ENCODE peak calls at places on chromosomes 6 and 20, in six cellular contexts. One of them, this sample, is unnamed.

GRCh38 chr20:63350597-63351379 is 10.4 kb downstream of the CHRNA4 start:
- DNase-seq in GM23248: no peak
- DNase-seq in NCI-H510A treated with DMSO at 0.1 percent for 48 hours: no peak
- DNase-seq in NCI-H1417: no peak
- DNase-seq in IMR-90: no peak
- DNase-seq in T-helper 2 cell: no peak
- DNase-seq in this sample: no peak

GRCh38 chr6:131061041-131061770 is 1.8 kb downstream of the EPB41L2 start:
- DNase-seq in GM23248: peak
- DNase-seq in IMR-90: peak
- DNase-seq in NCI-H510A treated with DMSO at 0.1 percent for 48 hours: no peak
- DNase-seq in NCI-H1417: no peak
- DNase-seq in T-helper 2 cell: no peak
- DNase-seq in this sample: no peak

GRCh38 chr6:31070711-31071197 is 41.6 kb downstream of the C6orf15 start:
- DNase-seq in NCI-H510A treated with DMSO at 0.1 percent for 48 hours: no peak
- DNase-seq in IMR-90: peak
- DNase-seq in NCI-H1417: peak
- DNase-seq in GM23248: peak
- DNase-seq in T-helper 2 cell: no peak
- DNase-seq in this sample: peak

GRCh38 chr6:139595183-139595582 is 220.7 kb upstream of the CITED2 start:
- DNase-seq in T-helper 2 cell: no peak
- DNase-seq in GM23248: peak
- DNase-seq in IMR-90: peak
- DNase-seq in NCI-H510A treated with DMSO at 0.1 percent for 48 hours: no peak
- DNase-seq in NCI-H1417: peak
- DNase-seq in this sample: no peak

GRCh38 chr6:44538131-44538835 is 150.8 kb downstream of the CDC5L start:
- DNase-seq in GM23248: no peak
- DNase-seq in T-helper 2 cell: no peak
- DNase-seq in NCI-H510A treated with DMSO at 0.1 percent for 48 hours: no peak
- DNase-seq in IMR-90: no peak
- DNase-seq in NCI-H1417: no peak
- DNase-seq in this sample: no peak

GRCh38 chr6:115091461-115091860 is 748.6 kb upstream of the HS3ST5 start:
- DNase-seq in NCI-H510A treated with DMSO at 0.1 percent for 48 hours: no peak
- DNase-seq in NCI-H1417: no peak
- DNase-seq in IMR-90: no peak
- DNase-seq in T-helper 2 cell: no peak
- DNase-seq in GM23248: no peak
- DNase-seq in this sample: no peak

GRCh38 chr6:2919886-2920285 is 16.8 kb upstream of the SERPINB9 start:
- DNase-seq in GM23248: no peak
- DNase-seq in NCI-H1417: no peak
- DNase-seq in NCI-H510A treated with DMSO at 0.1 percent for 48 hours: no peak
- DNase-seq in T-helper 2 cell: no peak
- DNase-seq in IMR-90: no peak
- DNase-seq in this sample: no peak

GRCh38 chr20:7622399-7622961 is 317.8 kb downstream of the HAO1 start:
- DNase-seq in GM23248: no peak
- DNase-seq in T-helper 2 cell: no peak
- DNase-seq in IMR-90: no peak
- DNase-seq in NCI-H510A treated with DMSO at 0.1 percent for 48 hours: no peak
- DNase-seq in NCI-H1417: no peak
- DNase-seq in this sample: no peak

GRCh38 chr6:158060447-158061360 is 79.0 kb downstream of the SYNJ2 start:
- DNase-seq in IMR-90: peak
- DNase-seq in T-helper 2 cell: no peak
- DNase-seq in GM23248: peak
- DNase-seq in NCI-H1417: peak
- DNase-seq in NCI-H510A treated with DMSO at 0.1 percent for 48 hours: peak
- DNase-seq in this sample: no peak

GRCh38 chr6:29568021-29568420 is 8.5 kb upstream of the UBD start:
- DNase-seq in T-helper 2 cell: no peak
- DNase-seq in IMR-90: no peak
- DNase-seq in NCI-H1417: no peak
- DNase-seq in GM23248: no peak
- DNase-seq in NCI-H510A treated with DMSO at 0.1 percent for 48 hours: no peak
- DNase-seq in this sample: no peak

GRCh38 chr6:44503471-44503870 is 116.0 kb downstream of the CDC5L start:
- DNase-seq in IMR-90: no peak
- DNase-seq in GM23248: no peak
- DNase-seq in T-helper 2 cell: no peak
- DNase-seq in NCI-H510A treated with DMSO at 0.1 percent for 48 hours: no peak
- DNase-seq in NCI-H1417: no peak
- DNase-seq in this sample: no peak

GRCh38 chr6:31094389-31094881 is 17.9 kb downstream of the C6orf15 start:
- DNase-seq in NCI-H1417: no peak
- DNase-seq in NCI-H510A treated with DMSO at 0.1 percent for 48 hours: no peak
- DNase-seq in GM23248: peak
- DNase-seq in IMR-90: no peak
- DNase-seq in T-helper 2 cell: no peak
- DNase-seq in this sample: no peak

GRCh38 chr6:10507298-10507697 is 13.9 kb upstream of the GCNT2 start:
- DNase-seq in IMR-90: no peak
- DNase-seq in NCI-H510A treated with DMSO at 0.1 percent for 48 hours: no peak
- DNase-seq in T-helper 2 cell: no peak
- DNase-seq in NCI-H1417: no peak
- DNase-seq in GM23248: no peak
- DNase-seq in this sample: no peak

This sample was measured in iPS DF 6.9.